ENCODE peak calls at places on chromosomes 2 and 18, in seven cellular contexts. One of them, this sample, is unnamed.

GRCh38 chr2:48531141-48531648 is 1.2 kb downstream of the STON1 start:
- DNase-seq in NCI-H345: no peak
- DNase-seq in heart left ventricle: no peak
- DNase-seq in Daoy: peak; percentile 83
- DNase-seq in HFFc6: peak; percentile 91
- DNase-seq in AG10803: peak; percentile 82
- DNase-seq in GM12865: no peak
- DNase-seq in this sample: peak; percentile 61

GRCh38 chr2:102304711-102305591 is 6.4 kb upstream of the IL1RL1 start:
- DNase-seq in NCI-H345: no peak
- DNase-seq in heart left ventricle: no peak
- DNase-seq in Daoy: no peak
- DNase-seq in HFFc6: no peak
- DNase-seq in AG10803: no peak
- DNase-seq in GM12865: no peak
- DNase-seq in this sample: no peak

GRCh38 chr2:240933048-240933965 is 27.2 kb downstream of the CROCC2 start:
- DNase-seq in NCI-H345: no peak
- DNase-seq in heart left ventricle: peak; percentile 19
- DNase-seq in Daoy: no peak
- DNase-seq in HFFc6: no peak
- DNase-seq in AG10803: no peak
- DNase-seq in GM12865: no peak
- DNase-seq in this sample: no peak

GRCh38 chr2:96330407-96330806 is 5.2 kb upstream of the NCAPH start:
- DNase-seq in NCI-H345: no peak
- DNase-seq in heart left ventricle: no peak
- DNase-seq in Daoy: peak; percentile 72
- DNase-seq in HFFc6: peak; percentile 32
- DNase-seq in AG10803: peak; percentile 79
- DNase-seq in GM12865: no peak
- DNase-seq in this sample: no peak

GRCh38 chr2:107936427-107937359 is 49.6 kb upstream of the SLC5A7 start:
- DNase-seq in NCI-H345: peak; percentile 21
- DNase-seq in heart left ventricle: no peak
- DNase-seq in Daoy: no peak
- DNase-seq in HFFc6: no peak
- DNase-seq in AG10803: no peak
- DNase-seq in GM12865: peak; percentile 10
- DNase-seq in this sample: no peak

GRCh38 chr2:26326514-26326913 is 19.4 kb upstream of the SELENOI start:
- DNase-seq in NCI-H345: no peak
- DNase-seq in heart left ventricle: no peak
- DNase-seq in Daoy: no peak
- DNase-seq in HFFc6: no peak
- DNase-seq in AG10803: no peak
- DNase-seq in GM12865: no peak
- DNase-seq in this sample: no peak

GRCh38 chr2:15968280-15969178 is 28.2 kb downstream of the MYCN start:
- DNase-seq in NCI-H345: no peak
- DNase-seq in heart left ventricle: no peak
- DNase-seq in Daoy: no peak
- DNase-seq in HFFc6: no peak
- DNase-seq in AG10803: no peak
- DNase-seq in GM12865: no peak
- DNase-seq in this sample: no peak

GRCh38 chr2:240991378-240992263 is 6.8 kb upstream of the SNED1 start:
- DNase-seq in NCI-H345: peak; percentile 23
- DNase-seq in heart left ventricle: peak; percentile 93
- DNase-seq in Daoy: peak; percentile 97
- DNase-seq in HFFc6: peak; percentile 95
- DNase-seq in AG10803: peak; percentile 90
- DNase-seq in GM12865: no peak
- DNase-seq in this sample: peak; percentile 69

GRCh38 chr18:11909597-11910026 is 1.5 kb upstream of the MPPE1 start:
- DNase-seq in NCI-H345: no peak
- DNase-seq in heart left ventricle: no peak
- DNase-seq in Daoy: peak; percentile 33
- DNase-seq in HFFc6: peak; percentile 35
- DNase-seq in AG10803: peak; percentile 59
- DNase-seq in GM12865: peak; percentile 30
- DNase-seq in this sample: no peak

GRCh38 chr2:202945497-202945896 is 33.4 kb downstream of the CARF start:
- DNase-seq in NCI-H345: no peak
- DNase-seq in heart left ventricle: no peak
- DNase-seq in Daoy: no peak
- DNase-seq in HFFc6: no peak
- DNase-seq in AG10803: no peak
- DNase-seq in GM12865: no peak
- DNase-seq in this sample: no peak

GRCh38 chr2:135820003-135820618 is 16.9 kb downstream of the LCT start:
- DNase-seq in NCI-H345: peak; percentile 51
- DNase-seq in heart left ventricle: no peak
- DNase-seq in Daoy: peak; percentile 88
- DNase-seq in HFFc6: no peak
- DNase-seq in AG10803: no peak
- DNase-seq in GM12865: peak; percentile 87
- DNase-seq in this sample: no peak

GRCh38 chr2:188734688-188735087 is 239.5 kb upstream of the COL3A1 start:
- DNase-seq in NCI-H345: no peak
- DNase-seq in heart left ventricle: no peak
- DNase-seq in Daoy: peak; percentile 22
- DNase-seq in HFFc6: no peak
- DNase-seq in AG10803: peak; percentile 35
- DNase-seq in GM12865: no peak
- DNase-seq in this sample: no peak

This sample was measured in kidney glomerular epithelial cell.